ENCODE peak calls at places on chromosomes 13 and 19, in eight cellular contexts. J is fibroblast of mammary gland, H is body of pancreas, I is HFF-Myc, N is adrenal gland, R is left ventricle myocardium inferior, U is lower leg skin, D is fibroblast of lung. T is an unnamed sample.

GRCh38 chr19:48963371-48964204 is 1.5 kb upstream of the FTL start:
- DNase-seq in J (peak; percentile 73), H (peak; percentile 80), I (no peak), N (peak; percentile 81), R (peak; percentile 72), U (peak; percentile 97), D (peak; percentile 75), T (peak; percentile 77)

GRCh38 chr13:22278336-22278929 is 607.6 kb downstream of the FGF9 start:
- DNase-seq in J (peak; percentile 12), H (peak; percentile 65), I (no peak), N (peak; percentile 77), R (peak; percentile 33), U (no peak), D (peak; percentile 65), T (peak; percentile 32)

GRCh38 chr13:110274687-110275086 is 32.3 kb downstream of the COL4A1 start:
- DNase-seq in J (no peak), H (no peak), I (no peak), N (no peak), R (no peak), U (peak; percentile 67), D (no peak), T (no peak)

GRCh38 chr13:66635526-66635925 is 594.6 kb downstream of the PCDH9 start:
- DNase-seq in J (peak; percentile 85), H (no peak), I (peak; percentile 35), N (no peak), R (no peak), U (no peak), D (peak; percentile 75), T (peak; percentile 26)

GRCh38 chr13:104085611-104086010 is 1019.4 kb upstream of the SLC10A2 start:
- DNase-seq in J (no peak), H (no peak), I (no peak), N (no peak), R (no peak), U (no peak), D (peak; percentile 5), T (no peak)

GRCh38 chr13:41500501-41500900 is 43.2 kb downstream of the RGCC start:
- DNase-seq in J (peak; percentile 6), H (no peak), I (no peak), N (no peak), R (peak; percentile 33), U (no peak), D (no peak), T (no peak)

GRCh38 chr19:55097864-55098715 is 19.3 kb downstream of the PPP1R12C start:
- DNase-seq in J (no peak), H (peak; percentile 10), I (no peak), N (no peak), R (no peak), U (no peak), D (no peak), T (no peak)

GRCh38 chr13:24802074-24802473 is 38.1 kb downstream of the RNF17 start:
- DNase-seq in J (peak; percentile 19), H (no peak), I (no peak), N (no peak), R (no peak), U (no peak), D (peak; percentile 20), T (peak; percentile 56)

GRCh38 chr13:65063753-65064152 is 2166.4 kb downstream of the PCDH9 start:
- DNase-seq in J (no peak), H (no peak), I (peak; percentile 5), N (no peak), R (no peak), U (no peak), D (peak; percentile 87), T (no peak)

GRCh38 chr19:1211494-1212234 is 6.1 kb downstream of the STK11 start:
- DNase-seq in J (peak; percentile 86), H (peak; percentile 93), I (no peak), N (no peak), R (no peak), U (no peak), D (no peak), T (peak; percentile 57)

GRCh38 chr19:49793561-49793840 is 19.6 kb downstream of the FUZ start:
- DNase-seq in J (peak; percentile 53), H (no peak), I (no peak), N (peak; percentile 92), R (no peak), U (no peak), D (no peak), T (no peak)

GRCh38 chr19:8308891-8309291 is 733 bp upstream of the CD320 start:
- DNase-seq in J (no peak), H (peak; percentile 7), I (no peak), N (peak; percentile 0), R (peak; percentile 9), U (peak; percentile 72), D (no peak), T (no peak)
- H3K4me3 ChIP-seq in J (peak overlapping the region; percentile 68), H (no peak overlapping the region), I (peak overlapping the region; percentile 68), N (no peak overlapping the region), R (peak overlapping the region; percentile 77), U (no peak overlapping the region), D (peak overlapping the region; percentile 60), T (peak overlapping the region; percentile 66)

GRCh38 chr19:53810187-53810546 is 13.9 kb downstream of the NLRP12 start:
- DNase-seq in J (no peak), H (no peak), I (no peak), N (no peak), R (no peak), U (no peak), D (no peak), T (no peak)

GRCh38 chr19:53809518-53810186 is 14.5 kb downstream of the NLRP12 start:
- DNase-seq in J (no peak), H (no peak), I (no peak), N (peak; percentile 20), R (no peak), U (no peak), D (no peak), T (no peak)

GRCh38 chr19:53812335-53812734 is 11.8 kb downstream of the NLRP12 start:
- DNase-seq in J (no peak), H (no peak), I (no peak), N (no peak), R (no peak), U (no peak), D (no peak), T (no peak)

GRCh38 chr19:53810891-53811290 is 13.2 kb downstream of the NLRP12 start:
- DNase-seq in J (no peak), H (no peak), I (no peak), N (no peak), R (no peak), U (no peak), D (no peak), T (no peak)

GRCh38 chr19:53808710-53809125 is 15.4 kb downstream of the NLRP12 start:
- DNase-seq in J (peak; percentile 62), H (no peak), I (peak; percentile 21), N (no peak), R (no peak), U (no peak), D (peak; percentile 54), T (peak; percentile 48)
- TF ChIP-seq CTCF in J (peak; percentile 66), H (peak; percentile 22), I (peak; percentile 53), N (peak; percentile 42), R (peak; percentile 55), U (no peak), D (peak; percentile 70), T (peak; percentile 66)

GRCh38 chr19:13098291-13099072 is 4.2 kb downstream of the LYL1 start:
- DNase-seq in J (peak; percentile 62), H (no peak), I (no peak), N (no peak), R (no peak), U (no peak), D (peak; percentile 58), T (peak; percentile 63)

GRCh38 chr19:13100871-13101589 is 1.6 kb downstream of the LYL1 start:
- DNase-seq in J (no peak), H (no peak), I (no peak), N (peak; percentile 24), R (no peak), U (peak; percentile 85), D (no peak), T (no peak)

GRCh38 chr19:13099073-13099999 is 3.3 kb downstream of the LYL1 start:
- DNase-seq in J (peak; percentile 38), H (peak; percentile 54), I (no peak), N (peak; percentile 64), R (peak; percentile 81), U (no peak), D (no peak), T (peak; percentile 46)

GRCh38 chr19:13101590-13102415 is 855 bp downstream of the LYL1 start:
- DNase-seq in J (no peak), H (no peak), I (no peak), N (no peak), R (no peak), U (peak; percentile 80), D (no peak), T (no peak)

GRCh38 chr19:13100031-13100588 is 2.5 kb downstream of the LYL1 start:
- DNase-seq in J (peak; percentile 30), H (no peak), I (no peak), N (no peak), R (no peak), U (no peak), D (no peak), T (no peak)
- H3K4me3 ChIP-seq in J (no peak overlapping the region), H (no peak overlapping the region), I (no peak overlapping the region), N (no peak overlapping the region), R (peak overlapping the region; percentile 70), U (no peak overlapping the region), D (no peak overlapping the region), T (no peak overlapping the region)

GRCh38 chr19:18191640-18192062 is 1.4 kb upstream of the MPV17L2 start:
- DNase-seq in J (no peak), H (no peak), I (no peak), N (no peak), R (no peak), U (no peak), D (no peak), T (no peak)

GRCh38 chr19:18194554-18195238 is 1.7 kb downstream of the MPV17L2 start:
- DNase-seq in J (peak; percentile 57), H (peak; percentile 47), I (no peak), N (peak; percentile 90), R (no peak), U (no peak), D (peak; percentile 42), T (peak; percentile 55)

GRCh38 chr19:18192673-18193387 is at the start of gene MPV17L2:
- DNase-seq in J (peak; percentile 100), H (peak; percentile 100), I (peak; percentile 100), N (peak; percentile 100), R (peak; percentile 100), U (peak; percentile 100), D (peak; percentile 100), T (peak; percentile 100)

GRCh38 chr19:18194208-18194530 is 1.2 kb downstream of the MPV17L2 start:
- DNase-seq in J (no peak), H (no peak), I (no peak), N (no peak), R (no peak), U (no peak), D (no peak), T (no peak)

DNA sequence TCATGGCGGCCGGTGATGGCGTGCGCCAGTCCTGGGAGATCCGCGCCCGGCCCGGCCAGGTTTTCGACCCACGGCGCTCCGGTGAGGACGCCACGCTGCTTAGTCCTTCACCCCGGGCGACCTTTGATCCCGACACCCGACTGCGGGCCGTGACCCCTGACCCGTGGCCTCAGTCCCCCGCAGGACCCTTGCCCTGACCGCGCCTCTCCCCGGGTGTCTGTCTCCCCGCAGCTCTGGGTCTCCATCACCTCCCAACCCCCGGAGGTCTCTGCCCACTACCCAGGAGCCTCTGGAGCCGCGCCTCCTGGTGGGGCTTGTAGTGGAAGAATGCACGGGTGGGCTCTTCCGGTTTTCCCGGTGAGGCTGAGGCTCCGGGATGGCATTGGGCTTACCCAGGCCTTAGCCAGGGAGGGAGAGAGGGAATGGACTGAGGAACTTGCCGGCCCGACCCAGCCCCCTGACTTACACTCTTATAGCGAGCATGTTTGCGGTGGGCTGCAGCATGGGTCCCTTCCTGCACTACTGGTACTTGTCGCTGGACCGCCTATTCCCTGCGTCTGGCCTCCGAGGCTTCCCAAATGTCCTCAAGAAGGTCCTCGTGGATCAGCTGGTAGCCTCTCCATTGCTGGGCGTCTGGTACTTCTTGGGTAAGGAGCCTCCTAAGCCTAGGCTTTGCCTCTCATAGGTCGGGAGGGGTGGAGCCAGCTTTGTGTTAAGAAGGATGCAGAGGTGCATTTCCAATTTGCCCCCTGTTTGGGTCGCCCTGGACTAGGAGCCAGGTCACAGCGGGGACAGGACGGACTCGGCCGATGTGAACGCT is 580 bp downstream of the MPV17L2 start:
- DNase-seq in J (peak; percentile 8), H (no peak), I (no peak), N (no peak), R (no peak), U (no peak), D (no peak), T (no peak)
- TF ChIP-seq CTCF in J (no peak), H (no peak), I (no peak), N (no peak), R (no peak), U (no peak), D (no peak), T (peak; percentile 6)